ENCODE peak calls at places on chromosomes 13 and 19, in six cellular contexts. F is heart right ventricle, W is tibial artery, Y is spleen, J is HepG2, U is right cardiac atrium. G is an unnamed sample. For H3K9me3, the result is how much of the 10 kb centered on the place peaks cover.

GRCh38 chr13:23578411-23579071 is 8.3 kb downstream of the TNFRSF19 start:
- DNase-seq in F (peak), Y (peak), J (peak), U (peak), W (peak), G (peak)

GRCh38 chr19:1893791-1894190 is 8.5 kb upstream of the ABHD17A start:
- DNase-seq in W (no peak), F (no peak), U (no peak), Y (no peak), J (no peak), G (no peak)

GRCh38 chr13:98022210-98022609 is 68.7 kb downstream of the IPO5 start:
- DNase-seq in F (peak), U (peak), J (peak), W (no peak), Y (no peak), G (no peak)

GRCh38 chr19:4547303-4548237 is 7.7 kb upstream of the LRG1 start:
- DNase-seq in W (no peak), U (peak), Y (peak), F (no peak), J (no peak), G (no peak)

GRCh38 chr19:33805313-33805712 is 8.6 kb downstream of the KCTD15 start:
- DNase-seq in F (no peak), U (peak), J (no peak), W (no peak), Y (no peak), G (no peak)

GRCh38 chr13:35855531-35856019 is 275.6 kb downstream of the DCLK1 start:
- DNase-seq in U (no peak), Y (no peak), F (no peak), W (no peak), J (no peak), G (no peak)

GRCh38 chr19:48359123-48359522 is 4.6 kb downstream of the TMEM143 start:
- DNase-seq in W (no peak), Y (no peak), U (no peak), F (no peak), J (no peak), G (no peak)

GRCh38 chr19:58480481-58480830 is 4.3 kb downstream of the ZNF446 start:
- DNase-seq in W (no peak), F (no peak), Y (no peak), J (no peak), U (no peak), G (no peak)

GRCh38 chr13:113332615-113333014 is 31.3 kb downstream of the GRTP1 start:
- DNase-seq in U (no peak), Y (peak), W (no peak), J (no peak), F (no peak), G (no peak)

GRCh38 chr19:48964205-48965032 is 690 bp upstream of the FTL start:
- DNase-seq in U (no peak), W (peak), J (peak), F (no peak), Y (no peak), G (peak)

GRCh38 chr19:47124937-47125668 is 5.5 kb upstream of the SAE1 start:
- DNase-seq in F (no peak), U (no peak), J (peak), Y (no peak), W (no peak), G (peak)

GRCh38 chr19:3765121-3765520 is 2.6 kb downstream of the MRPL54 start:
- DNase-seq in J (no peak), W (no peak), Y (no peak), F (no peak), U (no peak), G (no peak)

GRCh38 chr19:778910-779653 is 18.2 kb upstream of the PTBP1 start:
- DNase-seq in Y (no peak), W (peak), F (no peak), U (peak), J (peak), G (no peak)

GRCh38 chr19:55552620-55553019 is 7.3 kb upstream of the SBK3 start:
- DNase-seq in Y (no peak), U (peak), W (no peak), F (no peak), J (peak), G (peak)

GRCh38 chr13:99895428-99895998 is 76.1 kb downstream of the ZIC5 start:
- DNase-seq in W (no peak), U (no peak), Y (no peak), F (no peak), J (no peak), G (peak)

GRCh38 chr19:6236310-6237291 is 43.2 kb downstream of the MLLT1 start:
- DNase-seq in J (no peak), U (peak), Y (peak), F (no peak), W (no peak), G (no peak)

GRCh38 chr13:42114912-42115311 is 66.5 kb downstream of the DGKH start:
- DNase-seq in Y (no peak), U (no peak), J (no peak), W (no peak), F (no peak), G (no peak)

GRCh38 chr19:4831351-4832340 is at the start of gene TICAM1:
- DNase-seq in F (peak), Y (peak), W (peak), J (no peak), U (peak), G (peak)

GRCh38 chr19:14835011-14835410 is at the start of the genes OR7A5 and OR7C1:
- DNase-seq in W (no peak), Y (no peak), F (no peak), J (no peak), U (no peak), G (no peak)

GRCh38 chr19:56155124-56155687 is 14.1 kb downstream of the ZNF444 start:
- DNase-seq in U (no peak), F (no peak), W (no peak), Y (no peak), J (no peak), G (no peak)

GRCh38 chr13:88153353-88153752 is 482.2 kb downstream of the SLITRK5 start:
- DNase-seq in U (peak), J (no peak), W (no peak), Y (no peak), F (no peak), G (no peak)

GRCh38 chr13:83881031-83881727 is 1.1 kb downstream of the SLITRK1 start:
- DNase-seq in Y (no peak), J (no peak), F (no peak), U (no peak), W (no peak), G (no peak)

GRCh38 chr19:35545855-35546381 is 492 bp downstream of the TMEM147 start:
- DNase-seq in J (no peak), Y (peak), U (peak), W (no peak), F (peak), G (peak)

GRCh38 chr13:49214917-49215376 is 5.2 kb upstream of the MLNR start:
- DNase-seq in W (no peak), F (no peak), J (peak), Y (peak), U (peak), G (peak)

GRCh38 chr19:11405846-11406643 is 13.1 kb downstream of the RGL3 start:
- DNase-seq in F (no peak), J (no peak), W (no peak), Y (peak), U (peak), G (no peak)

GRCh38 chr13:27257648-27258253 is 6.4 kb downstream of the RPL21 start:
- DNase-seq in Y (no peak), J (no peak), U (no peak), W (no peak), F (no peak), G (no peak)

GRCh38 chr19:9939301-9939913 is 3.1 kb upstream of the OLFM2 start:
- DNase-seq in Y (no peak), W (no peak), J (no peak), U (no peak), F (no peak), G (peak)

GRCh38 chr19:7602935-7603497 is 7.4 kb downstream of the CAMSAP3 start:
- DNase-seq in J (no peak), Y (no peak), F (no peak), W (no peak), U (peak), G (peak)

GRCh38 chr19:51194527-51195315 is 30.2 kb upstream of the CD33 start:
- DNase-seq in F (no peak), U (no peak), Y (no peak), J (no peak), W (no peak), G (no peak)

GRCh38 chr13:113124211-113125025 is 1.8 kb downstream of the F10 start:
- DNase-seq in U (no peak), Y (peak), J (no peak), W (peak), F (no peak), G (no peak)

GRCh38 chr13:107458269-107458668 is 757.1 kb downstream of the LIG4 start:
- DNase-seq in U (no peak), Y (no peak), F (no peak), W (no peak), J (no peak), G (no peak)

GRCh38 chr13:23087884-23088283 is 92.9 kb upstream of the SGCG start:
- DNase-seq in W (no peak), Y (no peak), U (no peak), J (peak), F (no peak), G (peak)

GRCh38 chr13:70386919-70387318 is 278.7 kb upstream of the KLHL1 start:
- DNase-seq in Y (peak), W (no peak), U (peak), J (no peak), F (no peak), G (no peak)

GRCh38 chr19:6801397-6802086 is 29.0 kb downstream of the VAV1 start:
- DNase-seq in F (peak), J (no peak), U (peak), Y (peak), W (peak), G (peak)

GRCh38 chr19:56566904-56567273 is 379 bp upstream of the ZNF470 start:
- DNase-seq in Y (peak), U (peak), F (peak), J (no peak), W (peak), G (no peak)

GRCh38 chr19:8361921-8362793 is 1.8 kb upstream of the ANGPTL4 start:
- DNase-seq in Y (peak), W (peak), U (peak), J (peak), F (peak), G (peak)

GRCh38 chr19:54343868-54344267 is 4.9 kb upstream of the LILRA4 start:
- DNase-seq in J (no peak), Y (no peak), U (no peak), W (no peak), F (no peak), G (no peak)

GRCh38 chr13:99129050-99129449 is 71.6 kb upstream of the UBAC2 start:
- DNase-seq in U (no peak), J (no peak), Y (no peak), W (no peak), F (no peak), G (no peak)

DNA sequence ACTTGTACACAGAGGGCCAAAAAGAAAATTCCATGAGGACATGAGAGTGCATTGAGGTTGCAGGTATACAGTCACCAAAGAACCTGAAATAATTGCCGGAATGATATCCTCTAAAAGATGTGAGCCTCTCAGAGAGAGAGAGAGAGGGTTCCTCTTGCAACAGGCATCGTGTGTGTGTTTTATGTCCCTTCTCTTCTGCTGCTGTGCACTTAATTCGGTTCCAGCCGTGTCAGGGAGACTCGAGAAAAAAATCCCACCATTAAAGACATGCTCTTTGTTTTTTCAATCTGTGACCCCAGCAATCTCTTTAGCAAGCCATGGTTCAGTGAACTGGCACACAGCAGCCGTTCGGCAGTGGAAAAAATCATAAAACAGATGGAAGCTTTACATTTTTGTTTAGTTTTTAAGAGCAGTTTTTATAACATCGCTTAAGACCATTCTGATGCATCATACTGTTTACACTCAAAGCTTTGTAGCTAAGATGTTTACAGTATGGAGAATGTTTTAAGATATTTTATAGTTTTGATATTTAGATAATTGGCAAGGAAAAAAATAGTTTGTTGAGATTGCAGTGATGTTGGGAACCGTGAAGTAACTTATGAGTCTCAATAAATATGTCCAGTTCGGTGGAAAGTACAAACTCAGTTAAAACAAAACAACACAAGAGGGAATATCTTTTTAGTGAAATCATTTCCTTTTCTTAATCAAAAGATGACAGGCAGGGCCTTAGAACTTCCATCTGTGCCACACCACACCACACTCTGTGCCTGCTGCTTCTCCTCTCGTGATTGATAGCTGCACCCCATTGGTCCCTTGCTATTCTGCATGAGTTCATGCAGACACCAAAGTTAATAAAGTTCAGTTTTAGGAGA is 31.2 kb upstream of the ZNF536 start:
- DNase-seq in Y (no peak), F (no peak), J (no peak), W (no peak), U (no peak), G (no peak)
- H3K4me3 ChIP-seq in Y (no peak), F (no peak), J (no peak), W (no peak), U (no peak), G (no peak)

DNA sequence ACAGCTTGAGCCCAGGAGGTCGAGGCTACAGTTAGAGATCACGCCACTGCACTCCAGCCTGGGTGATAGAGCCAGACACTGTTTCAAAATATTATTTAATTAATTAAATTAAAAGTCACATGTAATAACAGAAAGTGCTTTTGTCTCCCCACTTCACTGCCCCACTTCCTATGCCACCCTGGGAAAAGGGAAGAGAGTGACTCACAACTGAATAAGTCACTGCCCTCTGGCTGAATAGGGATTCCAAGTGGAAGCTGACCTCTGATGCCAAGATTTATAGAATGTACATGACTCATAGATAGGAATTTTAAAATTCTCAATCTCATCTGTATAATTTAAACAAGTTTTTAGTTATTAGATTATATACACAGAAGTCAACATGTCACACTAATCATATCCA is 22.2 kb upstream of the ERVV-1 start:
- DNase-seq in Y (no peak), J (no peak), U (no peak), W (no peak), F (no peak), G (no peak)
- H3K9me3 ChIP-seq in Y (under half), J (under half), U (under half), W (under half), F (under half), G (under half)

GRCh38 chr19:42422092-42422575 is 5.1 kb downstream of the LIPE start:
- DNase-seq in U (no peak), F (peak), J (no peak), W (no peak), Y (peak), G (no peak)
- H3K4me3 ChIP-seq in U (peak), F (peak), J (no peak), W (no peak), Y (peak), G (peak)

DNA sequence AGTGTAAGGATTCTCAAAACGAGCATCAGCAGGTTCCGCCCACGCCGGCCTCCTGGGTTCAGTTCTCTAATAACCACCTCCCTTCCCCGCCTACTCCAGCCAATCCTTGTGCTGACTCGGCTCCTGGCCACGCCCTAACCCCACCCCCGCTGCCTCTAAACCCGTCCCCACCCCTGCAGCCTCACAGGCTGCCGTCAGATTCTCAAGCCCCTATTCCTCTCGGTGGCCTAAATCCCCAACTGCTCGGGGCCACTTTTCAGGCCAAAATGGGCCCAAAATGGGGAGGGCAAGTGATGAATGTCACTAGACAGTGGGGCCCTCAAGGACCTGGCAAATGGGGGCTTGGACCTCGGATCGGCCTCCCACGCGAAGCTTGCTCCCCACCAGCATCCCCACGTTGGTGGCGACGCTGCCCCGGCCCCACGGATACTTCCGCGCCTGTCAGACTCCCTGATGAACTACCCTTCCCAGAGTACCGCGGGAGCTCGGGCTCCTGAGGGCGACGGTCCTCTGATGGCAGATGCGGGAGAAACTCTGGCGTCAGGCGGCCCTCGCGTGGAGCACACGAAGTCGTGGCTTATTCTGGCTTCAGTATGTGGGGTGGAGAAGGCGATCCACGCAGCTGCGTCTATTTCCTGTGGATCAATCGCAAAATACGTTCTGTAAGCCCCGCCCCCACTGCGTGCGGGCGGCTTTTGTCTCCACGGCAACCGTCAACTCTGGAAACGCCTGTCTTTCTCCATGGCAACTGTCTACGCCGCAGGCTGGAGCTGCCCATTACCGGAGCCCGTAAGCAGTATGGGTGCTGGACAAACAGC is 24.8 kb downstream of the ZNF473 start:
- DNase-seq in W (peak), J (no peak), F (peak), Y (peak), U (peak), G (peak)
- H3K9me3 ChIP-seq in W (under half), J (under half), F (under half), Y (under half), U (under half), G (under half)

GRCh38 chr13:20193142-20193923 is 595 bp upstream of the GJB2 start:
- DNase-seq in U (no peak), W (no peak), F (no peak), J (no peak), Y (no peak), G (no peak)
- H3K4me3 ChIP-seq in U (peak), W (peak), F (peak), J (no peak), Y (peak), G (peak)

G was measured in cardiac muscle cell.